ENCODE peak calls at places on chromosomes 4 and X, in four cellular contexts. J, S, C and N are unnamed samples.

GRCh38 chr4:763191-763810 is 57.7 kb downstream of the PCGF3 start:
- DNase-seq in J (no peak), S (no peak), C (no peak), N (no peak)

GRCh38 chrX:109384569-109385174 is 97.2 kb downstream of the GUCY2F start:
- DNase-seq in J (peak; percentile 21), S (peak; percentile 54), C (no peak), N (no peak)

GRCh38 chr4:139866270-139866962 is 200.8 kb downstream of the MGST2 start:
- DNase-seq in J (no peak), S (no peak), C (no peak), N (no peak)

GRCh38 chrX:106042296-106042695 is 3.8 kb upstream of the SERPINA7 start:
- DNase-seq in J (no peak), S (no peak), C (no peak), N (no peak)

GRCh38 chr4:141036786-141037185 is 96.5 kb downstream of the RNF150 start:
- DNase-seq in J (peak; percentile 8), S (no peak), C (no peak), N (no peak)

GRCh38 chr4:183249854-183250253 is 70.2 kb downstream of the CLDN22 start:
- DNase-seq in J (peak; percentile 53), S (peak; percentile 48), C (peak; percentile 14), N (no peak)

GRCh38 chrX:1493317-1493856 is 40.7 kb upstream of the ASMTL start:
- DNase-seq in J (no peak), S (no peak), C (no peak), N (no peak)

GRCh38 chr4:88697113-88697512 is 516 bp downstream of the NAP1L5 start:
- DNase-seq in J (peak; percentile 32), S (peak; percentile 36), C (no peak), N (no peak)

GRCh38 chr4:107037188-107037587 is 1.1 kb upstream of the DKK2 start:
- DNase-seq in J (peak; percentile 56), S (peak; percentile 56), C (no peak), N (no peak)

GRCh38 chrX:40189018-40189417 is 91.3 kb upstream of the BCOR start:
- DNase-seq in J (peak; percentile 53), S (no peak), C (no peak), N (no peak)

GRCh38 chr4:83771113-83771705 is 235.3 kb downstream of the GPAT3 start:
- DNase-seq in J (peak; percentile 68), S (peak; percentile 72), C (peak; percentile 9), N (no peak)

GRCh38 chrX:141468940-141469339 is 115.6 kb downstream of the SPANXA1 start:
- DNase-seq in J (peak; percentile 79), S (peak; percentile 46), C (no peak), N (no peak)

GRCh38 chrX:142327182-142327581 is 122.1 kb upstream of the MAGEC2 start:
- DNase-seq in J (no peak), S (no peak), C (no peak), N (no peak)

GRCh38 chr4:173752610-173753009 is 222.6 kb upstream of the HAND2 start:
- DNase-seq in J (peak; percentile 11), S (no peak), C (no peak), N (no peak)

GRCh38 chrX:43753637-43754036 is 97.5 kb downstream of the MAOA start:
- DNase-seq in J (no peak), S (peak; percentile 16), C (no peak), N (no peak)

GRCh38 chr4:181006509-181007290 is 1236.5 kb upstream of the TENM3 start:
- DNase-seq in J (no peak), S (peak; percentile 15), C (no peak), N (no peak)

GRCh38 chr4:40515398-40516293 is 114.0 kb downstream of the RBM47 start:
- DNase-seq in J (peak; percentile 11), S (no peak), C (no peak), N (no peak)

GRCh38 chr4:56981795-56982201 is 3.1 kb downstream of the POLR2B start:
- DNase-seq in J (no peak), S (peak; percentile 55), C (no peak), N (peak; percentile 44)

GRCh38 chr4:56253631-56254241 is 133.6 kb downstream of the AASDH start:
- DNase-seq in J (no peak), S (no peak), C (no peak), N (no peak)

GRCh38 chr4:130074096-130074495 is 978.1 kb downstream of the C4orf33 start:
- DNase-seq in J (no peak), S (no peak), C (no peak), N (no peak)

GRCh38 chrX:101595739-101596419 is 21.9 kb downstream of the ARMCX6 start:
- DNase-seq in J (peak; percentile 79), S (peak; percentile 74), C (peak; percentile 33), N (no peak)

GRCh38 chr4:54005475-54005874 is 58.9 kb downstream of the CHIC2 start:
- DNase-seq in J (peak; percentile 30), S (peak; percentile 43), C (no peak), N (peak; percentile 2)

GRCh38 chr4:167469436-167469835 is 235.1 kb upstream of the SPOCK3 start:
- DNase-seq in J (no peak), S (no peak), C (no peak), N (no peak)

GRCh38 chr4:60589425-60589824 is 610.7 kb upstream of the ADGRL3 start:
- DNase-seq in J (no peak), S (no peak), C (no peak), N (no peak)

GRCh38 chrX:136768469-136769084 is 12.2 kb downstream of the ARHGEF6 start:
- DNase-seq in J (peak; percentile 94), S (peak; percentile 95), C (peak; percentile 52), N (no peak)

GRCh38 chrX:100512471-100512870 is 72.3 kb upstream of the TNMD start:
- DNase-seq in J (peak; percentile 1), S (peak; percentile 10), C (peak; percentile 1), N (no peak)
- TF ChIP-seq CTCF in J (peak; percentile 59), S (peak; percentile 59), C (peak; percentile 33), N (peak; percentile 54)

GRCh38 chrX:44997282-44997813 is 124.4 kb downstream of the KDM6A start:
- DNase-seq in J (no peak), S (no peak), C (no peak), N (no peak)
- H3K4me3 ChIP-seq in J (no peak overlapping the region), S (no peak overlapping the region), C (no peak overlapping the region), N (no peak overlapping the region)

GRCh38 chr4:137531951-137532868 is at the start of gene PCDH18:
- DNase-seq in J (peak; percentile 98), S (peak; percentile 97), C (peak; percentile 100), N (peak; percentile 63)

GRCh38 chr4:137532869-137533236 is 559 bp upstream of the PCDH18 start:
- DNase-seq in J (no peak), S (peak; percentile 62), C (no peak), N (no peak)

GRCh38 chr4:137530176-137530575 is 2.1 kb downstream of the PCDH18 start:
- DNase-seq in J (peak; percentile 91), S (peak; percentile 42), C (no peak), N (no peak)

GRCh38 chr4:137529432-137529831 is 2.9 kb downstream of the PCDH18 start:
- DNase-seq in J (no peak), S (no peak), C (no peak), N (no peak)

DNA sequence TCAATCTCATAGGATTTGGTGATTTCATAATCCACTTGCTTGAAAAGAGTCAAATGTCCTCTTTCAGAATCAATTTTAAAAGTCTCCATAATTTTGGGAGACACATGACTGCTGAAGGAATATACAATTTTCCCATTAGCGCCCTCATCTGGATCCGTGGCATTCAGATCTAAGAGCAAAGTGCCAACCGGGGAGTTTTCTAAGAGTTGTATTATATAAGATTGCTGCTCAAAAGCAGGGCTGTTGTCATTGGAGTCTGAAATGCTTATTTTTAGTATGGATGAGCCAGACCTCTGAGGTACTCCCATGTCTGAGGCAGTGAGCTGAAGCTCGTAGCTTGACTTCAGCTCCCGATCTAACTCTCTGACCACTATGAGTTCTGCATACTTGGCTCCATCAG is 1.2 kb downstream of the PCDH18 start:
- DNase-seq in J (peak; percentile 68), S (peak; percentile 65), C (no peak), N (no peak)
- TF ChIP-seq CTCF in J (peak; percentile 72), S (peak; percentile 55), C (peak; percentile 50), N (peak; percentile 30)

GRCh38 chrX:71487814-71488213 is 45.1 kb upstream of the OGT start:
- DNase-seq in J (no peak), S (no peak), C (no peak), N (no peak)

GRCh38 chrX:71489540-71489939 is 43.4 kb upstream of the OGT start:
- DNase-seq in J (peak; percentile 54), S (no peak), C (no peak), N (no peak)

GRCh38 chrX:71496476-71496875 is 36.4 kb upstream of the OGT start:
- DNase-seq in J (no peak), S (no peak), C (no peak), N (no peak)

GRCh38 chrX:71492086-71493065 is 40.5 kb upstream of the OGT start:
- DNase-seq in J (peak; percentile 56), S (peak; percentile 41), C (no peak), N (no peak)

DNA sequence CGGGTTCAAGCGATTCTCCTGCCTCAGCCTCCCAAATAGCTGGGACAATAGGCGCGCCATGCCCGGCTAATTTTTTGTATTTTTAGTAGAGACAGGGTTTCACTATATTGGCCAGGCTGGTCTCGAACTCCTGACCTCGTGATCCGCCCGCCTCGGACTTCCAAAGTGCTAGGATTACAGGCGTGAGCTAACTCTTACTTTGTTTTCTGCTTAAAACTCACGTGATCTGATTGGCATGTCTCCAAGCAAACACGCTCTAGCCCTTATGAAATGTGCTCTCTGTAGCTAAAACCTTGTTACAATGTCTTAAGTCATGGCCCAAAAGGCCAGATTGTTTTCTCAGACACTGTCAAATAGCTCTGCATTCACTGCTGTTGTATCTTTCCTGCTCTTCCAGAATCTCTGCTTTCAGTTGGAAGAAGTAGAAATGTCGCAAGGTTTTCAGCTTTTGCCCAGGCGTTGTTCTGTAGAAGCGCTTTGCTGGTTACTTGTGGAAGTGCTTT is 39.7 kb upstream of the OGT start:
- DNase-seq in J (peak; percentile 39), S (no peak), C (no peak), N (no peak)
- H3K4me3 ChIP-seq in J (peak overlapping the region; percentile 60), S (no peak overlapping the region), C (peak overlapping the region; percentile 49), N (no peak overlapping the region)